ENCODE peak calls at places on chromosome 6, in seven cellular contexts. W is A549, P is ascending aorta, L is cardiac muscle cell, F is uterus, B is fibroblast of the aortic adventitia, G is transverse colon. N is an unnamed sample.

GRCh38 chr6:13248053-13248452 is 80.3 kb downstream of the TBC1D7 start:
- DNase-seq in G (no peak), P (no peak), F (no peak), B (peak; percentile 32), L (peak; percentile 54), W (no peak), N (no peak)

GRCh38 chr6:125812394-125813231 is 21.9 kb downstream of the NCOA7 start:
- DNase-seq in F (no peak), W (peak; percentile 33), B (peak; percentile 100), G (no peak), P (no peak), L (no peak), N (no peak)

GRCh38 chr6:31197559-31198305 is 27.2 kb upstream of the POU5F1 start:
- DNase-seq in B (peak; percentile 72), P (peak; percentile 96), G (peak; percentile 95), F (peak; percentile 91), L (peak; percentile 88), W (peak; percentile 40), N (peak; percentile 95)

GRCh38 chr6:143949962-143950361 is 58.1 kb downstream of the PLAGL1 start:
- DNase-seq in W (no peak), P (no peak), B (no peak), L (no peak), F (no peak), G (no peak), N (no peak)

GRCh38 chr6:4084444-4085328 is 5.7 kb upstream of the FAM217A start:
- DNase-seq in B (no peak), G (no peak), L (no peak), F (no peak), W (no peak), P (no peak), N (no peak)

GRCh38 chr6:14865609-14866100 is 380.2 kb upstream of the JARID2 start:
- DNase-seq in P (no peak), L (no peak), F (no peak), G (no peak), W (no peak), B (peak; percentile 12), N (no peak)

GRCh38 chr6:41555326-41556300 is 9.4 kb downstream of the FOXP4 start:
- DNase-seq in G (no peak), L (no peak), W (no peak), P (no peak), B (no peak), F (no peak), N (no peak)

GRCh38 chr6:101294676-101295075 is 98.8 kb upstream of the GRIK2 start:
- DNase-seq in P (no peak), B (peak; percentile 15), G (no peak), W (no peak), L (no peak), F (no peak), N (no peak)

GRCh38 chr6:38846844-38847243 is 131.7 kb downstream of the DNAH8 start:
- DNase-seq in L (no peak), W (no peak), G (no peak), F (no peak), B (peak; percentile 1), P (no peak), N (no peak)

GRCh38 chr6:84280030-84280429 is 52.6 kb upstream of the CEP162 start:
- DNase-seq in G (no peak), B (no peak), F (no peak), W (no peak), L (no peak), P (no peak), N (no peak)

GRCh38 chr6:160534050-160534696 is 129.9 kb downstream of the LPA start:
- DNase-seq in B (peak; percentile 53), P (peak; percentile 80), W (peak; percentile 38), F (peak; percentile 60), L (peak; percentile 65), G (peak; percentile 54), N (peak; percentile 64)

GRCh38 chr6:106910999-106911949 is 63.3 kb downstream of the CD24 start:
- DNase-seq in P (no peak), F (no peak), W (no peak), G (no peak), B (no peak), L (no peak), N (peak; percentile 39)

GRCh38 chr6:96075826-96076225 is 60.1 kb downstream of the FUT9 start:
- DNase-seq in G (no peak), B (no peak), L (no peak), W (no peak), F (no peak), P (no peak), N (no peak)

GRCh38 chr6:139927742-139928305 is 553.4 kb upstream of the CITED2 start:
- DNase-seq in W (no peak), B (peak; percentile 35), F (no peak), G (no peak), P (no peak), L (peak; percentile 91), N (no peak)

GRCh38 chr6:44254957-44255808 is 2.1 kb downstream of the SLC35B2 start:
- DNase-seq in F (no peak), G (no peak), L (no peak), W (peak; percentile 21), B (no peak), P (no peak), N (peak; percentile 33)

GRCh38 chr6:5084787-5085637 is at the start of gene PPP1R3G:
- DNase-seq in W (no peak), G (peak; percentile 45), F (peak; percentile 63), P (no peak), L (peak; percentile 52), B (peak; percentile 57), N (peak; percentile 35)

GRCh38 chr6:134195164-134195906 is 122.6 kb downstream of the SGK1 start:
- DNase-seq in F (no peak), L (no peak), P (no peak), W (no peak), G (no peak), B (peak; percentile 89), N (no peak)

GRCh38 chr6:22108199-22108598 is 188.6 kb downstream of the PRL start:
- DNase-seq in P (no peak), B (peak; percentile 6), L (no peak), G (no peak), F (no peak), W (no peak), N (no peak)

GRCh38 chr6:90144396-90144795 is 152.2 kb downstream of the BACH2 start:
- DNase-seq in W (no peak), P (no peak), L (no peak), G (no peak), F (no peak), B (no peak), N (no peak)

GRCh38 chr6:111447051-111447450 is 36.0 kb downstream of the REV3L start:
- DNase-seq in B (no peak), G (no peak), F (no peak), W (no peak), L (no peak), P (no peak), N (no peak)

GRCh38 chr6:100823041-100823440 is 58.1 kb downstream of the ASCC3 start:
- DNase-seq in L (no peak), G (no peak), B (no peak), F (no peak), W (no peak), P (no peak), N (no peak)

GRCh38 chr6:5936611-5937010 is 70.1 kb downstream of the NRN1 start:
- DNase-seq in W (no peak), B (no peak), L (no peak), G (no peak), P (no peak), F (no peak), N (no peak)

GRCh38 chr6:111761783-111762312 is 111.4 kb downstream of the FYN start:
- DNase-seq in L (no peak), W (no peak), F (no peak), B (no peak), P (no peak), G (no peak), N (no peak)

DNA sequence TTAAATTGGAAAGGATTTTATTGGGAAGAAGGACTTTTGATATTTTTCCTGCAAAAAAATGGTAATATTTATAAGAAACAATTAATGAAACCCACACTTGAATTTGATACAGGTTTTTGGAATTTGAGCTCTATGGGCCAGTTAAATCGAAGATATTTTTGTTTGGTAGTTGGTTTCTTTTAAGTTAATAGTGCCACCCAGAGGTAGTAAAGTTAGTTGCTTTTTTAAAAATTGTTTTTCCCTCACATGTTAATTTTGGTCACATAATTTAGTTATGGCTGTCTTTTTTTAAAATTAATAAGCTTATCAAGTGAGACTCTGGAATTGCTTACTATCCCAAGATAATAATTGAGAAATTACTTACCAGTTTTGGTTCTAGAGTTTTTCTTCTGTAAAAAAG is 7.1 kb downstream of the PRIM2 start:
- DNase-seq in G (no peak), L (no peak), F (no peak), B (peak; percentile 57), P (no peak), W (no peak), N (no peak)
- TF ChIP-seq CTCF in G (peak; percentile 41), L (peak; percentile 48), F (peak; percentile 55), B (peak; percentile 50), P (peak; percentile 28), W (peak; percentile 57), N (peak; percentile 29)

DNA sequence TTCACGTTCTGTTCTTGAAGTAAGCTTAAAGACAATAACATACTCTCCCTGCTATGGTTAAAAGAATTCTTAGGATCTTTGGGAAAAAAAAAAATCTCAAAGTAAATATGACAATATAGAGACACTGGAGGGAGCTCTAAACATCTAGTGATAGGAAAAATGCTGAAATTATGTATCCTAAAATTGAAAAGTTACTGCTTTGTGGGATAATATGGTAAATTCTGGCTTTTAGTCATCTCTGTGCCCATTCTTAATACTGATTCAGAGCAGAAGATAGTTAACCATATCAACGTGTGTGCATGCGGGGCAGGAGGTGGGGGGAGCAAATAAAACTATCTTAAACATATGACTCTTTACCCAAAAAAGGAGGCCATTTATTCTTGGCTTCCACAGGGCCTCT is 165.4 kb downstream of the GMPR start:
- DNase-seq in L (no peak), W (no peak), P (no peak), F (no peak), G (no peak), B (peak; percentile 51), N (no peak)
- TF ChIP-seq CTCF in L (peak; percentile 28), W (peak; percentile 38), P (no peak), F (no peak), G (no peak), B (peak; percentile 41), N (no peak)

GRCh38 chr6:43009124-43009523 is 4.6 kb downstream of the MEA1 start:
- DNase-seq in P (no peak), B (peak; percentile 31), F (no peak), L (peak; percentile 59), W (no peak), G (no peak), N (peak; percentile 68)
- TF ChIP-seq CTCF in P (no peak), B (peak; percentile 46), F (no peak), L (peak; percentile 52), W (peak; percentile 39), G (no peak), N (peak; percentile 68)

DNA sequence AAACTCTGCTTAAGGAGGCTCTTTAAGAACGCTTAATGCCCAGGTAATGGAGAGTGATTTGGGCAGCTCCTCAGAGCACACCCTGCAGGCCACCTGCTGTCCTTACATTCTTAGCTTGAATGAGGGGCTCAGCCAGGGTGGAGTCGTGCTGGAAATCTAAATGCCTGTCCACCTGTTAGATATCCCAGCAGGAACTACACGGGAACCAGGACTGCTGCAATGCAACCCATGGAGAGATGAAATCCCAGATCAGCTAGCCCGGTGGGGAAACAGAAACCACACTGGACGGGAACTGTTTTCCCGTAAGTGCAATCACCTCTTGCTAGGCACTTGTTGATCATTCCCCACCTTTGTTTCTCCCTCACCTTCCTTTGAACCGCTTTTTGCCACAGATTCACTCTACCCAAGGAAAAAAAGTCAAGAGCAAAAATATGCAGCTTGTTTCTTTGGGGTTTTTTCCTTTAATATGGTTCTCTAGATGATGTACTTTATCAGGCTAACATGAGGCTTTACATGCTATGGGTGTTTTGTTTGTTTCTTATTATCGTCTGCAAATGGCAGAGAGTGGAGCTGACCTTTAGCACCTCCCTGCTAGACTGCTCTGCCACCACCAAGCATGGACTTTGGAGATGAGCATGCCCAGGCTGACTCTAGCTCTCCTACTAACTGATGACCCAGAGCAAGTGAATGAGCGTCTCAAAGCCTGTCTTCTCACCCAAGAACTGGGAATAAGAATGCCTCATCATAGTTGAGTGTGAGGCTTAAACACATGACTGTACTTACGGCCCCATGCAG is 125.9 kb upstream of the TNFAIP3 start:
- DNase-seq in W (no peak), B (no peak), P (no peak), F (no peak), G (no peak), L (no peak), N (no peak)
- TF ChIP-seq CTCF in W (no peak), B (no peak), P (no peak), F (no peak), G (no peak), L (no peak), N (no peak)